ENCODE peak calls at places on chromosomes 12 and 14, in seven cellular contexts. V is ascending aorta, G is pancreas, X is endothelial cell of umbilical vein, S is vagina, O is HepG2, U is left lung. M is an unnamed sample. For H3K27me3, the result is how much of the 10 kb centered on the place peaks cover.

GRCh38 chr14:72643317-72643801 is 250.5 kb downstream of the DPF3 start:
- DNase-seq in V (no peak), G (no peak), X (peak), S (no peak), O (no peak), U (no peak), M (no peak)

GRCh38 chr12:49671051-49671765 is 36.0 kb downstream of the FMNL3 start:
- DNase-seq in V (no peak), G (no peak), X (peak), S (no peak), O (no peak), U (no peak), M (peak)

GRCh38 chr12:42625611-42626010 is 36.1 kb upstream of the PRICKLE1 start:
- DNase-seq in V (no peak), G (no peak), X (peak), S (no peak), O (no peak), U (no peak), M (no peak)

GRCh38 chr12:52280319-52280795 is 5.9 kb downstream of the KRT86 start:
- DNase-seq in V (peak), G (peak), X (peak), S (peak), O (peak), U (no peak), M (no peak)

GRCh38 chr12:19198272-19198671 is 68.7 kb downstream of the PLEKHA5 start:
- DNase-seq in V (no peak), G (no peak), X (no peak), S (no peak), O (no peak), U (no peak), M (no peak)

GRCh38 chr12:98646165-98646764 is 1.2 kb downstream of the APAF1 start:
- DNase-seq in V (no peak), G (no peak), X (peak), S (no peak), O (peak), U (no peak), M (no peak)

GRCh38 chr12:67594888-67595287 is 53.7 kb upstream of the DYRK2 start:
- DNase-seq in V (no peak), G (no peak), X (no peak), S (no peak), O (no peak), U (no peak), M (no peak)

GRCh38 chr12:75812341-75813018 is 219.1 kb downstream of the PHLDA1 start:
- DNase-seq in V (no peak), G (no peak), X (no peak), S (no peak), O (no peak), U (no peak), M (no peak)

GRCh38 chr12:26891704-26892103 is 46.1 kb downstream of the INTS13 start:
- DNase-seq in V (no peak), G (no peak), X (no peak), S (no peak), O (no peak), U (no peak), M (no peak)

GRCh38 chr12:70609739-70610491 is 27.3 kb downstream of the PTPRB start:
- DNase-seq in V (no peak), G (peak), X (peak), S (no peak), O (no peak), U (peak), M (no peak)

GRCh38 chr12:113097716-113098427 is 37.7 kb downstream of the RASAL1 start:
- DNase-seq in V (no peak), G (peak), X (no peak), S (no peak), O (no peak), U (no peak), M (no peak)

GRCh38 chr12:88904705-88905104 is 324.4 kb upstream of the KITLG start:
- DNase-seq in V (no peak), G (peak), X (no peak), S (no peak), O (peak), U (no peak), M (no peak)

GRCh38 chr12:89966495-89967240 is 258.0 kb upstream of the ATP2B1 start:
- DNase-seq in V (no peak), G (no peak), X (no peak), S (no peak), O (no peak), U (no peak), M (no peak)

GRCh38 chr14:59133202-59133601 is 55.3 kb upstream of the DAAM1 start:
- DNase-seq in V (no peak), G (no peak), X (peak), S (no peak), O (no peak), U (no peak), M (no peak)

GRCh38 chr12:93373847-93374723 is 3.6 kb upstream of the NUDT4 start:
- DNase-seq in V (no peak), G (no peak), X (peak), S (no peak), O (no peak), U (no peak), M (no peak)

GRCh38 chr14:82725188-82725587 is 1191.5 kb upstream of the SEL1L start:
- DNase-seq in V (no peak), G (no peak), X (no peak), S (no peak), O (no peak), U (no peak), M (no peak)

GRCh38 chr12:1877169-1877878 is 41.1 kb downstream of the CACNA2D4 start:
- DNase-seq in V (no peak), G (no peak), X (no peak), S (no peak), O (peak), U (no peak), M (no peak)

GRCh38 chr12:19440916-19441315 is 1.6 kb downstream of the AEBP2 start:
- DNase-seq in V (no peak), G (no peak), X (no peak), S (no peak), O (no peak), U (no peak), M (no peak)

GRCh38 chr12:117489671-117490070 is 128.2 kb upstream of the NOS1 start:
- DNase-seq in V (no peak), G (no peak), X (no peak), S (no peak), O (no peak), U (no peak), M (no peak)

GRCh38 chr12:131084341-131085011 is 130.8 kb downstream of the ADGRD1 start:
- DNase-seq in V (no peak), G (no peak), X (no peak), S (no peak), O (no peak), U (peak), M (no peak)

GRCh38 chr12:127311695-127312364 is 955.1 kb upstream of the TMEM132C start:
- DNase-seq in V (no peak), G (no peak), X (no peak), S (no peak), O (no peak), U (no peak), M (no peak)

GRCh38 chr12:4153343-4153892 is 120.1 kb upstream of the CCND2 start:
- DNase-seq in V (no peak), G (no peak), X (no peak), S (no peak), O (no peak), U (no peak), M (peak)

GRCh38 chr12:84955298-84955697 is 42.7 kb upstream of the SLC6A15 start:
- DNase-seq in V (no peak), G (no peak), X (no peak), S (no peak), O (no peak), U (no peak), M (no peak)

GRCh38 chr12:76883151-76883550 is 4.3 kb upstream of the CSRP2 start:
- DNase-seq in V (no peak), G (no peak), X (no peak), S (no peak), O (no peak), U (no peak), M (no peak)

GRCh38 chr14:69711065-69711464 is 55.9 kb upstream of the SRSF5 start:
- DNase-seq in V (no peak), G (peak), X (no peak), S (no peak), O (no peak), U (no peak), M (no peak)

GRCh38 chr12:108828774-108829173 is 28.6 kb downstream of the SSH1 start:
- DNase-seq in V (no peak), G (no peak), X (peak), S (no peak), O (no peak), U (no peak), M (no peak)

GRCh38 chr12:104566244-104566993 is 109.7 kb downstream of the CHST11 start:
- DNase-seq in V (no peak), G (no peak), X (no peak), S (no peak), O (no peak), U (no peak), M (no peak)

GRCh38 chr12:27615331-27615891 is 80.8 kb upstream of the REP15 start:
- DNase-seq in V (no peak), G (no peak), X (no peak), S (no peak), O (no peak), U (no peak), M (no peak)

DNA sequence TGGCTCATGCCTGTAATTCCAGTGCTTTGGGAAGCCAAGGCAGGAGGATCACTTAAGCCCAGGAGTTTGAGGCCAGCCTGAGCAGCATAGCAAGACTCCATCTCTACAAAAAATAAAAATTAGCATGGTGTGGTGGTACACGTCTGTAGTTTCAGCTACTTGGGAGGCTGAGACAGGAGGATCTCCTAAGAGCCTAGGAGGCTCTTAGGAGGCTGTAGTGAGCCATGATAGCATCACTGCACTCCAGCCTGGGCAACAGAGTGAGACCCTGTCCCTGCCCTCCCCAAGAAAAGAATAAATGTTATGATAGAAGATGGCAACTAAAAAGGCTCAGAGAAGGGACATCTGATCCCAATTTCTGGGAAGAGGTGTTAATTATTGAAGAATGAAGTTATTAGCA is 3.2 kb upstream of the MANSC1 start:
- DNase-seq in V (no peak), G (no peak), X (no peak), S (no peak), O (no peak), U (no peak), M (no peak)
- TF ChIP-seq CTCF in V (no peak), G (no peak), X (no peak), S (no peak), O (no peak), U (no peak), M (no peak)

GRCh38 chr14:92941531-92941930 is 18.6 kb downstream of the CHGA start:
- DNase-seq in V (no peak), G (no peak), X (no peak), S (no peak), O (no peak), U (peak), M (no peak)
- H3K27ac ChIP-seq in V (no peak), G (no peak), X (no peak), S (no peak), O (no peak), U (no peak), M (no peak)

DNA sequence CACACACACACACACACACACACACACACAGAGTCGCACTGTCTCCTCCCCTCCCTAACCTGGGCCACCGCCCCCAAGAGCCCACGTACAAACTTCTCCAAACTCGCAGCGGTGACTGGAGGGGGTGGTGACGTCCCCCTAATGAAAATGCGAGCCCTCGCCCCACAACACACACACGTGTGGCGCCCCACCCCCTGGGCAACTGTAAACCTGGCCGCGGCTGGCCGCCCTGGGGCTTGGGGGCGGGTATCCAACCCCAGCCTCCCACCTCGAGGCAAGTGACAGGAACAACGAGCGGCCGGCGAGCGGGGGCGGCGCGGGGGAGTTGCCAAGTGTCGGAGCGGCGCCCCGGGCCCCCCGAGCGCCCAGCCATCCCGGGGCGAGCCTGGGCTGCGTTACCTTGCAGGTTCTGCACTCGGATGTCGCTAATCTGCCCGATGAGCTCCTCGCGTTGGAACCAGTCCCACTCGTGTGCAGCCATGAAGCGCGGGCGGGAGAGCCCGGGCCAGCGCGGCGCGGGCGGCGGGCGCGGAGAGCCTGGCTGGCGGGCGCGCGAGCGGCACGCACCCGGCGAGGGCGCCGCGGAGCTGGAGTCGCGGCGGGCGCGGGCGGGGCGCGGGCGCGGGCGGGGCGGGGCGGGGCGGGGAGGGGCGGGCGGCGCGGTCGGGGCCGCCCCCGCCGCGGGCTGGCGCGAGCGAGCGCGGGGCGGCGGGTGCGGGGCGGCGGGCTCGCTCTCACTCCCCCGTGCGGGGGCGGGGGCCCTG is at the start of gene CLMN:
- DNase-seq in V (no peak), G (peak), X (peak), S (no peak), O (no peak), U (peak), M (peak)
- H3K27me3 ChIP-seq in V (under half), G (under half), X (under half), S (under half), O (under half), U (under half), M (under half)

GRCh38 chr12:9750276-9751203 is 10.2 kb downstream of the CD69 start:
- DNase-seq in V (no peak), G (no peak), X (peak), S (no peak), O (peak), U (peak), M (peak)

GRCh38 chr12:9754097-9754964 is 6.4 kb downstream of the CD69 start:
- DNase-seq in V (no peak), G (no peak), X (no peak), S (no peak), O (no peak), U (no peak), M (no peak)

GRCh38 chr12:9752145-9752717 is 8.5 kb downstream of the CD69 start:
- DNase-seq in V (no peak), G (no peak), X (no peak), S (no peak), O (no peak), U (no peak), M (no peak)

GRCh38 chr12:9753042-9753820 is 7.5 kb downstream of the CD69 start:
- DNase-seq in V (no peak), G (no peak), X (peak), S (no peak), O (no peak), U (no peak), M (no peak)

GRCh38 chr12:9751204-9752144 is 9.2 kb downstream of the CD69 start:
- DNase-seq in V (no peak), G (no peak), X (peak), S (no peak), O (peak), U (no peak), M (no peak)
- TF ChIP-seq CTCF in V (no peak), G (no peak), X (no peak), S (no peak), O (peak), U (no peak), M (peak)

GRCh38 chr14:24389266-24389855 is 9.4 kb upstream of the NYNRIN start:
- DNase-seq in V (no peak), G (no peak), X (peak), S (no peak), O (no peak), U (no peak), M (no peak)
- H3K27ac ChIP-seq in V (no peak), G (no peak), X (no peak), S (peak), O (no peak), U (no peak), M (no peak)

GRCh38 chr12:6771509-6772330 is 600 bp upstream of the LAG3 start:
- DNase-seq in V (no peak), G (no peak), X (no peak), S (no peak), O (no peak), U (no peak), M (no peak)

GRCh38 chr12:6773662-6774351 is 1.5 kb downstream of the LAG3 start:
- DNase-seq in V (no peak), G (no peak), X (no peak), S (no peak), O (no peak), U (no peak), M (no peak)

GRCh38 chr12:6772331-6772695 is at the start of gene LAG3:
- DNase-seq in V (no peak), G (no peak), X (no peak), S (no peak), O (no peak), U (no peak), M (no peak)

GRCh38 chr12:6774557-6775062 is 2.3 kb downstream of the LAG3 start:
- DNase-seq in V (no peak), G (no peak), X (no peak), S (no peak), O (no peak), U (no peak), M (no peak)

GRCh38 chr12:6772729-6773661 is 675 bp downstream of the LAG3 start:
- DNase-seq in V (no peak), G (no peak), X (no peak), S (no peak), O (no peak), U (no peak), M (no peak)
- H3K27me3 ChIP-seq in V (under half), G (under half), X (under half), S (under half), O (under half), U (under half), M (under half)

DNA sequence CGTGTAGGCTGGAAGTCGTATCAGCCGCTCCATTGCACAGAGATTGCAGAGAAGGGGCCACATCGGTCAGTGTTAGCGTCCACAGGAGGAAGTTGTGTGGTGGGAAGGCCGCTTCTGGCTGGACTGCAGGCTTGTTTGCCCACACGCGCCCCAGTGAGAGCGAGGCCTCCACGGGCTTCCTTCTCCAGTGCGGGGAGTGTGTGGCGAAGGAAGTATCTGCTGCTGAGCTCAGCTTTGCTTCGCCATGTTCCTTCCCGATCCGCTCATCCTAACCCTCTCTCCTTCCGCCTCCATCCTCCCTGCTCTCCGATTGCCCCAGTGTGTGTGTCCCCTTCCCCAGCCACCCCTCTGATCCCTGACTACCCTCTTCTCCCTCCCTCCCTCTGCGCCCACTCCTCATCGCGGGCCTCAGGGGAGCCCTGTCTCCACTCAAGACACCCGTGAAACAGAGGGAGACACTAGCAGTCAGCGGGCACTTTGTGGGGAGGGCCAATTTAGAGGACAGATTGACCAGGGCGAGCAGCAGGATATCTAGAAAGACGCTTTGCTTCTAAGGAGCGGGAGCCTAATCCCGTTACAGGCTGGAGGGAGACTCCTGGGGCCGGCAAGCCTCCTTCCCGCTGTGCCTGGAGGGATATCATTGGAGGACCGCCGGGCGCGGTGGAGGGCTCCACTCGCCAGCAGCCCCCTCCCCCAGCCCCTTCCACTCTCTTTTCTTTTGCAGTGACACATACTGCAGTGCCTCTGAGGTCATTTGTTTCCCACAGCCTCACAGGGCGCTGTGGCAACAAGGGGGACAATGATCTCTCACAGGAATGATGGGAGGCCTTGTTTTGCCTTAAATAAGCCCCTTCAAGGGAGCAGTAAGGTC is 428.8 kb downstream of the ZFP36L1 start:
- DNase-seq in V (no peak), G (no peak), X (peak), S (no peak), O (peak), U (peak), M (no peak)
- TF ChIP-seq CTCF in V (no peak), G (no peak), X (no peak), S (no peak), O (no peak), U (no peak), M (no peak)

GRCh38 chr12:96136720-96137378 is 57.3 kb upstream of the ELK3 start:
- DNase-seq in V (no peak), G (no peak), X (peak), S (no peak), O (no peak), U (no peak), M (no peak)

GRCh38 chr12:96134200-96134599 is 60.0 kb upstream of the ELK3 start:
- DNase-seq in V (no peak), G (no peak), X (no peak), S (no peak), O (no peak), U (no peak), M (no peak)

GRCh38 chr12:96132819-96133218 is 61.4 kb upstream of the ELK3 start:
- DNase-seq in V (no peak), G (no peak), X (peak), S (no peak), O (peak), U (no peak), M (peak)

GRCh38 chr12:96140110-96140509 is 54.1 kb upstream of the ELK3 start:
- DNase-seq in V (no peak), G (no peak), X (no peak), S (no peak), O (no peak), U (no peak), M (no peak)

GRCh38 chr12:96136129-96136528 is 58.0 kb upstream of the ELK3 start:
- DNase-seq in V (no peak), G (no peak), X (peak), S (no peak), O (no peak), U (no peak), M (no peak)
- H3K27ac ChIP-seq in V (peak), G (no peak), X (peak), S (no peak), O (no peak), U (no peak), M (no peak)